ENCODE peak calls at places on chromosomes 7 and 10, in six cellular contexts. F is tibial nerve; O is sciatic nerve; C is NCI-H748 treated with DMSO at 0.1 percent for 48 hours; S is stimulated activated CD4-positive, alpha-beta T cell treated with anti-CD3 and anti-CD28 coated beads, TNF-alpha, amount 100 ng/mL, for 24 hours; P is activated T-helper 1 cell treated with anti-CD3 and anti-CD28 coated beads, Interleukin-2, amount 50 U/mL, for 16 hours. R is an unnamed sample.

GRCh38 chr10:11612004-11613001 is 853 bp upstream of the USP6NL start:
- DNase-seq in P (no peak), C (no peak), O (no peak), F (no peak), S (no peak), R (no peak)

GRCh38 chr10:113169111-113169510 is 219.1 kb downstream of the TCF7L2 start:
- DNase-seq in P (no peak), C (no peak), F (no peak), O (no peak), S (no peak), R (no peak)

GRCh38 chr7:16776053-16776452 is 22.5 kb downstream of the TSPAN13 start:
- DNase-seq in P (no peak), S (no peak), O (no peak), F (no peak), C (no peak), R (no peak)

GRCh38 chr10:80158598-80159127 is 26.1 kb downstream of the PLAC9 start:
- DNase-seq in P (no peak), S (no peak), F (peak), C (no peak), O (peak), R (peak)

GRCh38 chr7:45145881-45146280 is 11.7 kb upstream of the RAMP3 start:
- DNase-seq in P (no peak), F (no peak), O (peak), C (no peak), S (no peak), R (peak)

GRCh38 chr7:113289140-113289740 is 170.9 kb upstream of the SMIM30 start:
- DNase-seq in P (no peak), O (no peak), F (no peak), C (peak), S (no peak), R (no peak)

GRCh38 chr7:101678713-101679112 is 49.6 kb upstream of the MYL10 start:
- DNase-seq in P (no peak), C (no peak), O (no peak), S (no peak), F (no peak), R (no peak)

GRCh38 chr7:33845991-33846509 is 59.3 kb upstream of the BMPER start:
- DNase-seq in S (no peak), F (no peak), C (no peak), P (no peak), O (peak), R (no peak)

GRCh38 chr10:17504547-17505245 is 50.3 kb upstream of the ST8SIA6 start:
- DNase-seq in C (no peak), S (no peak), P (no peak), F (no peak), O (no peak), R (no peak)

GRCh38 chr7:105689093-105689819 is 108.0 kb upstream of the EFCAB10 start:
- DNase-seq in F (no peak), O (no peak), P (no peak), S (no peak), C (no peak), R (peak)

GRCh38 chr7:136002802-136003201 is 25.6 kb upstream of the MTPN start:
- DNase-seq in P (no peak), F (no peak), C (no peak), O (no peak), S (no peak), R (no peak)

GRCh38 chr7:91325731-91326130 is 61.5 kb downstream of the FZD1 start:
- DNase-seq in S (no peak), F (no peak), C (no peak), P (no peak), O (no peak), R (no peak)

GRCh38 chr7:17774701-17775288 is 165.5 kb downstream of the SNX13 start:
- DNase-seq in C (no peak), P (no peak), O (no peak), F (no peak), S (no peak), R (no peak)

GRCh38 chr7:157129907-157130460 is 8.7 kb upstream of the UBE3C start:
- DNase-seq in O (no peak), P (no peak), C (no peak), F (no peak), S (no peak), R (no peak)

GRCh38 chr10:4765428-4765827 is 60.6 kb upstream of the AKR1E2 start:
- DNase-seq in O (no peak), F (no peak), S (no peak), P (no peak), C (no peak), R (no peak)

GRCh38 chr7:28075674-28076358 is 104.8 kb downstream of the JAZF1 start:
- DNase-seq in S (no peak), O (no peak), C (no peak), P (no peak), F (no peak), R (no peak)